ENCODE peak calls at places on chromosomes 6 and 20, in eight cellular contexts. D, Z, U, O, Q, I, S and H are unnamed samples.

GRCh38 chr20:2230671-2231488 is 64.9 kb upstream of the TGM3 start:
- DNase-seq in D (no peak), Z (no peak), U (peak; percentile 77), O (peak; percentile 28), Q (no peak), I (peak; percentile 16), S (no peak), H (no peak)

GRCh38 chr6:153989989-153990388 is 49.1 kb upstream of the OPRM1 start:
- DNase-seq in D (no peak), Z (no peak), U (no peak), O (no peak), Q (no peak), I (no peak), S (no peak), H (no peak)

GRCh38 chr6:135129139-135129867 is 51.8 kb upstream of the MYB start:
- DNase-seq in D (no peak), Z (no peak), U (no peak), O (no peak), Q (no peak), I (no peak), S (no peak), H (no peak)

GRCh38 chr6:69392745-69393144 is 404.1 kb downstream of the LMBRD1 start:
- DNase-seq in D (no peak), Z (no peak), U (no peak), O (no peak), Q (no peak), I (no peak), S (no peak), H (no peak)

GRCh38 chr6:105468850-105469249 is 66.0 kb upstream of the PREP start:
- DNase-seq in D (no peak), Z (no peak), U (no peak), O (no peak), Q (no peak), I (no peak), S (no peak), H (no peak)

GRCh38 chr20:56187791-56188190 is 60.7 kb upstream of the MC3R start:
- DNase-seq in D (no peak), Z (no peak), U (peak; percentile 24), O (no peak), Q (no peak), I (no peak), S (no peak), H (no peak)

GRCh38 chr6:14781707-14782306 is 464.1 kb upstream of the JARID2 start:
- DNase-seq in D (no peak), Z (no peak), U (no peak), O (no peak), Q (no peak), I (no peak), S (no peak), H (no peak)

GRCh38 chr6:63805808-63806572 is 170.4 kb downstream of the PHF3 start:
- DNase-seq in D (no peak), Z (no peak), U (peak; percentile 88), O (peak; percentile 87), Q (no peak), I (no peak), S (no peak), H (no peak)

GRCh38 chr6:30887901-30888300 is 3.6 kb downstream of the DDR1 start:
- DNase-seq in D (no peak), Z (no peak), U (peak; percentile 67), O (peak; percentile 46), Q (no peak), I (no peak), S (no peak), H (no peak)

GRCh38 chr6:30885481-30885998 is 1.2 kb downstream of the DDR1 start:
- DNase-seq in D (no peak), Z (no peak), U (peak; percentile 60), O (no peak), Q (peak; percentile 59), I (peak; percentile 75), S (no peak), H (peak; percentile 58)

GRCh38 chr6:30884521-30885480 is 482 bp downstream of the DDR1 start:
- DNase-seq in D (peak; percentile 80), Z (no peak), U (peak; percentile 75), O (no peak), Q (peak; percentile 75), I (peak; percentile 62), S (no peak), H (peak; percentile 39)

GRCh38 chr6:30886897-30887255 is 2.6 kb downstream of the DDR1 start:
- DNase-seq in D (no peak), Z (no peak), U (no peak), O (no peak), Q (no peak), I (no peak), S (no peak), H (no peak)

DNA sequence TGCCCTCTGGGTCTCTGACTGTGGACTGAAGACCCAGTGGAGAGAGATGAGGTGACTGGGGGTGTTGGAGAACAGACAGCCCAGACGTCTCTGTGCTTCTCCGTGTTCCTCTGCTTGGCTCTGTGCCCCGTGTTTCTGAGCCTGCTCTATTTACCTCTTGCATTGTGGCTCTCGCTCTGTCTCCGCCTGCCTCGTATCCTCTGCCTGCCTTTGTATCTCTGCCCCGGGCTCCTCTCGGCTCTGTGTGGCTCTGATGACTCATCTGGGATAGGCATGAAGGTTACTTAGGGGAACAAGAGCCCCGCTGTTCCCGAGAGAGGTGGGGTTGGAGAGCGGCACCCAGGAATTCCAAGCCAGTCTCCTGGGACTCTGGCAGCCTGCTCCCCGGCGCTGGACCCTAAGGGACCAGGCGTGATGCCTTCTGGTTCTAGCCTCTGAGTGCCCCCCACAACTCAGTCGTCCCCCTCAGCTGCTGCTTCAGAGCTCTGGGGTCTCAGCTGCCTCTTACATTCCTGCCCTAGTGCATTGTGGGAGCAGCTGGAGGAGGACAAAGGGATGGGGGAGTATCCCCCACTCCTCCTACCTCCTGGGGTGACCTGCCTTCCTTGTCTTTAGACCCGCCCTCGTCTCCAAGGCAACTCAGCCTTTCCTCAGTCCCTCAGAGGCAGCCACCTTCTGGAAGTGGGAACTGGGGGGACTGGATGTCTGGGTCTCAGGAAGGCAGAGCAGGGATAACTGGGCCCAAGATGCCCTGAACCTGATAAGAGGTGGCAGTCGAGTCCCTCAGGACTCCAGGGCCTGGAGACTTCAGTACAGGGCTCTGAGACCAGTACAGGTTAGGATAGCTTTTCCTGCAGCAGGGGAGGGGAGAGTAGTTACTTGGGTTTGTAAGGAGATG is 1.9 kb downstream of the DDR1 start:
- DNase-seq in D (no peak), Z (no peak), U (peak; percentile 93), O (peak; percentile 39), Q (peak; percentile 19), I (peak; percentile 70), S (no peak), H (peak; percentile 41)
- H3K4me3 ChIP-seq in D (peak overlapping the region; percentile 75), Z (peak overlapping the region; percentile 55), U (peak overlapping the region; percentile 72), O (peak overlapping the region; percentile 78), Q (peak overlapping the region; percentile 63), I (peak overlapping the region; percentile 70), S (no peak overlapping the region), H (no peak overlapping the region)

GRCh38 chr20:51801220-51801991 is 915 bp downstream of the SALL4 start:
- DNase-seq in D (peak; percentile 52), Z (no peak), U (peak; percentile 38), O (no peak), Q (peak; percentile 66), I (no peak), S (no peak), H (no peak)

GRCh38 chr20:51800769-51801219 is 1.5 kb downstream of the SALL4 start:
- DNase-seq in D (peak; percentile 46), Z (no peak), U (peak; percentile 30), O (peak; percentile 11), Q (peak; percentile 51), I (no peak), S (no peak), H (no peak)

GRCh38 chr20:51799586-51799985 is 2.7 kb downstream of the SALL4 start:
- DNase-seq in D (no peak), Z (no peak), U (no peak), O (no peak), Q (no peak), I (no peak), S (no peak), H (no peak)

GRCh38 chr20:51802170-51802745 is at the start of gene SALL4:
- DNase-seq in D (peak; percentile 56), Z (no peak), U (no peak), O (peak; percentile 8), Q (peak; percentile 85), I (no peak), S (no peak), H (no peak)

DNA sequence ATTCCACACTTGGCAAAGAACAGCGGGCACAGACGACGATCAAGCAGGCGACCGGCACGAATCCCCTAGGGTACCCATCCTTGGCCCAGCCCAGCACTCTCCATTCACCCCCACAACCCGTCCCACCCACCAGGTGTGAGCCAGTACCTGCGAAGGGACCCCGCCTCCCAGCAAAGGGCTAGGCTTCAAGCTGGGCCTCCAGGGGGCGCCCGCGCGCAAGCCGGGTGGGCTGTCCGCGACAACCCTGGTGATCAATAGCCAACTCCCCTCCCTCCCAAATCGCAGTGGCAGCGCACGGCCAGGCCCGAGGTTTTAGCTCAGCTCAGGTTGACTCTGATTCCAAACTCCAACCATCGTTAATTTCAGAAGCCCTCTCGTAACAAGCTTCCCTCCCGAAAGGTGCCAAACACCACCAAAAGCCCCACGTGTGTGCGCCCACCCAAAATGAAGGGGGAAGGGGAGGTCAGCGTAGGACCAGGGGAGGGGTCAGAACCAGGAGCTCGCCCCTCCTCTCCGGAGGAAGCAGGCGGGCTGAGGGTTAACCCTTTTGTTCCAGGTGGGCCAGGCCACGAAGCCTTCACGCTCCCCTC is 2.1 kb downstream of the SALL4 start:
- DNase-seq in D (peak; percentile 88), Z (peak; percentile 11), U (peak; percentile 38), O (peak; percentile 23), Q (peak; percentile 91), I (peak; percentile 69), S (no peak), H (peak; percentile 57)
- H3K4me3 ChIP-seq in D (peak overlapping the region; percentile 48), Z (no peak overlapping the region), U (peak overlapping the region; percentile 75), O (peak overlapping the region; percentile 58), Q (peak overlapping the region; percentile 79), I (peak overlapping the region; percentile 31), S (no peak overlapping the region), H (no peak overlapping the region)

DNA sequence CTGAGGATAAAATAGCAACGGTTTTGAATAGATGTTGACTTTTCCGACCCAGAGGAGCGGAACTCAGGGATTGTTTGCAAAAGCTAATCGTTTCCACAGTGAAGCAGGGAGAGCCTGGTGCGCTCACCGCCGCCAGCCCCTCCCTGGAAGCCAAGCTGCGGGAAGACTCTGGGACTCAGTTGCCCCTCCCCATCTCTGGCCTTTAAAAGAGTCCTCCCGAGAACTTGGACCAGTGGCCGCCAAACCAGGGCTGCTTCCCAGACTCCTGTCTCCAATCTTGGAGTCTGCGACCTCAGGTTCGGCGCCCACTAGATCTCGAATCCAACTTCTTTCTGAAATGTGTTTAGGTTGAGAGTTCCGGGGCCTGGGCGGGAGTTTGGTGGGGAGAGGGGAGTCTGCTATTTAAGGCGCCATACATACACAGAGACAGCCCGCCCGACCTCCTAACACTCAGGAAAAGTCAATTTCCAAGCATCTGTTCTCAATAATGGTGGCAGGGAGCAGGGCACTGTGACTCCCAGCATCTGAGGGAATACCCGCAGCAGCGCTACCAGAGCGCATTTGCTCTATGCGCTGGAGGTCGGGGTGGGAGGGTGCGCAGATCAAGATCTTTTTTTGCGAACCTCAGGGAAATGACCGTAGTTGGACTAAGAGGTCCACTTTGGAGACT is 812 bp upstream of the GRIK2 start:
- DNase-seq in D (peak; percentile 35), Z (no peak), U (no peak), O (no peak), Q (no peak), I (no peak), S (no peak), H (no peak)
- H3K4me3 ChIP-seq in D (peak overlapping the region; percentile 39), Z (no peak overlapping the region), U (peak overlapping the region; percentile 69), O (peak overlapping the region; percentile 71), Q (peak overlapping the region; percentile 40), I (no peak overlapping the region), S (no peak overlapping the region), H (no peak overlapping the region)

DNA sequence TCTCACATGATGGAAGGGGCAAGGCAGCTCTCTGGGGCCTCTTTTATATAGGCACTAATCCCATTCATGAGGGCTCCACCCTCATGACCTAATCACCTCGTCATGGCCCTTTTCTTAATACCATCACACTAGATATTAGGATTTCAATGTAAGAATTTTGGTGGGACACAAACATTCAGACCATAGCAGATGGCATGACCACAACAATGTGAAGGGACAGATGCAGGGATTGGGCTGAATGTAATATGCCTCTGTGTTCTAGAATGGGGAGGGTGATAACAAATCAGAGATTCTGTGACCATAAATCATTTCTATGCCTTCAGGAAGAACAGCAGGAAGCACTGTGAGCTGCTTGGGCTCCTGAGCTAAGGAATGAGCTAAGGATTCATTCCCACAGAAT is 145.7 kb downstream of the LCA5 start:
- DNase-seq in D (no peak), Z (no peak), U (no peak), O (no peak), Q (no peak), I (no peak), S (no peak), H (no peak)
- H3K4me3 ChIP-seq in D (no peak overlapping the region), Z (no peak overlapping the region), U (no peak overlapping the region), O (no peak overlapping the region), Q (no peak overlapping the region), I (no peak overlapping the region), S (no peak overlapping the region), H (no peak overlapping the region)